ENCODE peak calls at places on chromosomes 16 and 17, in five cellular contexts. T is GM12891, W is stomach, Q is transverse colon, U is prostate gland. J is an unnamed sample.

GRCh38 chr17:9363440-9364350 is 211.9 kb downstream of the STX8 start:
- DNase-seq in T (no peak), W (no peak), Q (no peak), U (no peak), J (no peak)

GRCh38 chr16:85460983-85461813 is 151.9 kb upstream of the GSE1 start:
- DNase-seq in T (no peak), W (no peak), Q (no peak), U (no peak), J (no peak)

GRCh38 chr16:7888421-7888820 is 555.8 kb downstream of the RBFOX1 start:
- DNase-seq in T (no peak), W (no peak), Q (no peak), U (no peak), J (no peak)

GRCh38 chr17:48928876-48929811 is 15.5 kb downstream of the SNF8 start:
- DNase-seq in T (no peak), W (no peak), Q (no peak), U (no peak), J (no peak)

GRCh38 chr17:76612977-76613851 is 27.6 kb upstream of the ST6GALNAC2 start:
- DNase-seq in T (no peak), W (no peak), Q (no peak), U (no peak), J (no peak)

GRCh38 chr17:44623070-44623725 is 33.1 kb upstream of the MEIOC start:
- DNase-seq in T (no peak), W (no peak), Q (no peak), U (no peak), J (no peak)

GRCh38 chr16:73232555-73233422 is 184.9 kb upstream of the ZFHX3 start:
- DNase-seq in T (no peak), W (no peak), Q (peak; percentile 18), U (no peak), J (no peak)

GRCh38 chr17:48148029-48148759 is 40.6 kb downstream of the SNX11 start:
- DNase-seq in T (no peak), W (no peak), Q (no peak), U (no peak), J (no peak)

GRCh38 chr16:46730126-46730525 is 18.0 kb downstream of the MYLK3 start:
- DNase-seq in T (no peak), W (no peak), Q (no peak), U (no peak), J (no peak)

GRCh38 chr16:86984975-86985655 is 332.1 kb downstream of the C16orf95 start:
- DNase-seq in T (no peak), W (no peak), Q (no peak), U (no peak), J (no peak)

GRCh38 chr16:28521436-28521835 is 14.8 kb upstream of the IL27 start:
- DNase-seq in T (no peak), W (no peak), Q (no peak), U (no peak), J (no peak)

GRCh38 chr16:12901204-12901596 is 198 bp upstream of the SHISA9 start:
- DNase-seq in T (no peak), W (no peak), Q (no peak), U (no peak), J (no peak)

GRCh38 chr16:75322706-75323105 is 71.3 kb upstream of the BCAR1 start:
- DNase-seq in T (no peak), W (no peak), Q (no peak), U (no peak), J (no peak)

GRCh38 chr17:40582328-40582901 is 17.1 kb upstream of the CCR7 start:
- DNase-seq in T (no peak), W (peak; percentile 59), Q (peak; percentile 67), U (peak; percentile 83), J (no peak)

GRCh38 chr16:8863594-8864424 is 5.0 kb downstream of the CARHSP1 start:
- DNase-seq in T (no peak), W (peak; percentile 87), Q (peak; percentile 71), U (no peak), J (no peak)

GRCh38 chr17:46818929-46819859 is 702 bp upstream of the WNT3 start:
- DNase-seq in T (peak; percentile 65), W (no peak), Q (no peak), U (no peak), J (no peak)

GRCh38 chr17:64092952-64093451 is 36.9 kb downstream of the ERN1 start:
- DNase-seq in T (no peak), W (no peak), Q (no peak), U (no peak), J (no peak)

GRCh38 chr17:5757306-5757907 is 173.1 kb upstream of the NLRP1 start:
- DNase-seq in T (no peak), W (no peak), Q (no peak), U (peak; percentile 8), J (no peak)

GRCh38 chr17:63960006-63960405 is 12.7 kb downstream of the SCN4A start:
- DNase-seq in T (no peak), W (no peak), Q (no peak), U (no peak), J (no peak)

GRCh38 chr17:17681744-17682292 is 560 bp downstream of the RAI1 start:
- DNase-seq in T (no peak), W (no peak), Q (peak; percentile 40), U (peak; percentile 39), J (no peak)

GRCh38 chr17:32519769-32520701 is 33.2 kb downstream of the CDK5R1 start:
- DNase-seq in T (no peak), W (peak; percentile 30), Q (peak; percentile 38), U (no peak), J (no peak)

GRCh38 chr16:3045758-3046505 is 429 bp upstream of the MMP25 start:
- DNase-seq in T (no peak), W (no peak), Q (peak; percentile 37), U (no peak), J (peak; percentile 73)

GRCh38 chr16:842061-842476 is 41.5 kb upstream of the GNG13 start:
- DNase-seq in T (no peak), W (no peak), Q (no peak), U (no peak), J (no peak)

GRCh38 chr17:55356440-55357328 is 65.0 kb downstream of the MMD start:
- DNase-seq in T (peak; percentile 29), W (peak; percentile 76), Q (peak; percentile 72), U (peak; percentile 62), J (peak; percentile 28)

GRCh38 chr17:58082870-58083490 is at the start of gene DYNLL2:
- DNase-seq in T (peak; percentile 90), W (peak; percentile 94), Q (peak; percentile 94), U (peak; percentile 86), J (peak; percentile 85)
- TF ChIP-seq POLR2A in T (no peak), W (no peak), Q (no peak), U (no peak), J (no peak)

GRCh38 chr17:41785876-41786226 is 660 bp downstream of the JUP start:
- DNase-seq in T (no peak), W (peak; percentile 84), Q (peak; percentile 88), U (peak; percentile 86), J (no peak)
- TF ChIP-seq POLR2AphosphoS5 in T (no peak), W (peak; percentile 88), Q (peak; percentile 87), U (peak; percentile 68), J (no peak)

GRCh38 chr17:19867654-19868395 is at the start of gene ULK2:
- DNase-seq in T (peak; percentile 76), W (peak; percentile 68), Q (peak; percentile 56), U (peak; percentile 33), J (peak; percentile 49)
- TF ChIP-seq POLR2A in T (no peak), W (no peak), Q (no peak), U (no peak), J (peak; percentile 75)

DNA sequence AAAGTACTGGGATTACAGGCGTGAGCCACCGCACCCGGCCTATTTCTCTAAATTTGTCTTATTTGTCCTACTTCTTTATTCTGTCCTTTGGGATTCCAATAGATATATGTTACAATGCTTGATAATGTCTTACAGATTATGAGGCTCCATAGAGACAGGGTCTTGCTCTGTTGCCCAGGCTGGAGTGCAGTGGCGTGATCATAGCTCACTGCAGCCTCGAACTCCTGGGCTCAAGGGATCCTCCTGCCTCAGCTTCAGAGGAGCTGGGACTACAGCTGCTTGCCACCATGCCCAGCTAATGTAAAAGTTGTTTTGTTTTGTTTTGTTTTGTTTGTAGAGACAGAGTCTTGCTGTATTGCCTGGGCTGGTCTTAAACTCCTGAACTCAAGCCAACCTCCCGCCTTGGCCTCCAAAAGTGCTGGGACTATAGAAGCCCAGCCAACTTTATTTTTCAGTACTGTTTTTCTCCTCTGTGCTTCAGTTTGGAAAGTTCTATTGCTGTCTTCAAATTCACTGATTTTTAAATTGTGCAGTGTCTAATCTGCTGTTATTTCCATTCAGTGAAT is 10.3 kb downstream of the ANKRD13B start:
- DNase-seq in T (no peak), W (no peak), Q (no peak), U (no peak), J (no peak)
- TF ChIP-seq POLR2AphosphoS5 in T (no peak), W (no peak), Q (no peak), U (no peak), J (no peak)

DNA sequence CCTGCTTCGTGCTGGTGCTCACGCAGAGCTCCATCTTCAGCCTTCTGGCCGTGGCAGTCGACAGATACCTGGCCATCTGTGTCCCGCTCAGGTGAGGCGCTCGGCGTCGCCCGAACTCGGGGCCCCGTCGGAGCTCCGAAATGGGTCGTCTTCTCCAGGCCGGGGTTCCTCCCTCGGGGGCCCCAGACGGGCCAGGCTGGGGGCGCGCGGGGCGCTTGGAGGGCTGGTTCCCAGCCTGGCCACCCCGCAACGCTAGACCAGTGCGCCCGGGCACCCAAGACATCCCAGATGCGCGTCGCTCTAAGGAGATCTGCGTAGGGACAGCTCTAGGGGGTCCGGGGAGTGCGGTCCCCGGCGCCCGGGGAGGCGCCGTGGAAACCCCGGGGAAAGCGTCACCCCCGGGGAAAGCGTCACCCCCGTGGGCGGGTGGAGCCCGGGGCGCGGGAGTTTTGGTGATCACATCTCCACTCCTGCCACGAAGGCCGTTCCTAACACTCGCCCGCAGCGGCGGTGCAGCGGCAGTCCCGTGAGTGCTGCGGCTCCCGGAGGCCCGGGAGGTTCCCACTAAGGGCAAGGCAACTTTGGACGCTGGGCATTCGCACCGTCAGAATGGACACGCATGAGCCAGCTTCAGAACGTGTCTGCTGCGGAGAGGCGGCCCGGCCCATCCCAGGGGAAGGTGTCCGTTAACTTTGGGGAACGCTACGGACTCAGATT is 721 bp downstream of the ADORA2B start:
- DNase-seq in T (no peak), W (no peak), Q (peak; percentile 36), U (no peak), J (no peak)
- TF ChIP-seq POLR2A in T (no peak), W (no peak), Q (peak; percentile 13), U (no peak), J (no peak)